ENCODE peak calls at places on chromosomes 5 and 9, in seven cellular contexts. One of them, this sample, is unnamed. For H3K9me3 and H3K4me1, the result is how much of the 10 kb centered on the place peaks cover.

GRCh38 chr9:79989079-79989478 is 417.3 kb downstream of the TLE4 start:
- DNase-seq in Peyer's patch: no peak
- DNase-seq in HepG2: no peak
- DNase-seq in colonic mucosa: no peak
- DNase-seq in A673: no peak
- DNase-seq in right lobe of liver: no peak
- DNase-seq in IMR-90: no peak
- DNase-seq in this sample: no peak

GRCh38 chr9:106758911-106759310 is 104.1 kb upstream of the ZNF462 start:
- DNase-seq in Peyer's patch: no peak
- DNase-seq in HepG2: no peak
- DNase-seq in colonic mucosa: no peak
- DNase-seq in A673: no peak
- DNase-seq in right lobe of liver: no peak
- DNase-seq in IMR-90: no peak
- DNase-seq in this sample: no peak

GRCh38 chr5:176577312-176578176 is 28.4 kb downstream of the CDHR2 start:
- DNase-seq in Peyer's patch: no peak
- DNase-seq in HepG2: no peak
- DNase-seq in colonic mucosa: no peak
- DNase-seq in A673: no peak
- DNase-seq in right lobe of liver: no peak
- DNase-seq in IMR-90: no peak
- DNase-seq in this sample: no peak

GRCh38 chr9:21323091-21323490 is 12.1 kb downstream of the KLHL9 start:
- DNase-seq in Peyer's patch: no peak
- DNase-seq in HepG2: no peak
- DNase-seq in colonic mucosa: no peak
- DNase-seq in A673: no peak
- DNase-seq in right lobe of liver: no peak
- DNase-seq in IMR-90: no peak
- DNase-seq in this sample: no peak

GRCh38 chr5:24791326-24791725 is 146.5 kb upstream of the CDH10 start:
- DNase-seq in Peyer's patch: no peak
- DNase-seq in HepG2: no peak
- DNase-seq in colonic mucosa: no peak
- DNase-seq in A673: no peak
- DNase-seq in right lobe of liver: no peak
- DNase-seq in IMR-90: no peak
- DNase-seq in this sample: no peak

GRCh38 chr9:126398403-126399058 is 71.9 kb downstream of the MVB12B start:
- DNase-seq in Peyer's patch: peak
- DNase-seq in HepG2: peak
- DNase-seq in colonic mucosa: peak
- DNase-seq in A673: peak
- DNase-seq in right lobe of liver: peak
- DNase-seq in IMR-90: peak
- DNase-seq in this sample: peak

GRCh38 chr5:170139786-170140335 is 34.2 kb downstream of the FOXI1 start:
- DNase-seq in Peyer's patch: no peak
- DNase-seq in HepG2: no peak
- DNase-seq in colonic mucosa: no peak
- DNase-seq in A673: no peak
- DNase-seq in right lobe of liver: no peak
- DNase-seq in IMR-90: no peak
- DNase-seq in this sample: no peak

GRCh38 chr5:989961-990530 is 18.6 kb upstream of the NKD2 start:
- DNase-seq in Peyer's patch: peak
- DNase-seq in HepG2: no peak
- DNase-seq in colonic mucosa: peak
- DNase-seq in A673: no peak
- DNase-seq in right lobe of liver: peak
- DNase-seq in IMR-90: no peak
- DNase-seq in this sample: no peak

GRCh38 chr9:93246111-93246510 is 62.2 kb downstream of the WNK2 start:
- DNase-seq in Peyer's patch: no peak
- DNase-seq in HepG2: no peak
- DNase-seq in colonic mucosa: no peak
- DNase-seq in A673: no peak
- DNase-seq in right lobe of liver: no peak
- DNase-seq in IMR-90: no peak
- DNase-seq in this sample: no peak

GRCh38 chr9:128065907-128066712 is 1.0 kb downstream of the NAIF1 start:
- DNase-seq in Peyer's patch: no peak
- DNase-seq in HepG2: no peak
- DNase-seq in colonic mucosa: no peak
- DNase-seq in A673: no peak
- DNase-seq in right lobe of liver: no peak
- DNase-seq in IMR-90: no peak
- DNase-seq in this sample: no peak

GRCh38 chr9:110192531-110193326 is 15.2 kb downstream of the C9orf152 start:
- DNase-seq in Peyer's patch: no peak
- DNase-seq in HepG2: no peak
- DNase-seq in colonic mucosa: peak
- DNase-seq in A673: no peak
- DNase-seq in right lobe of liver: no peak
- DNase-seq in IMR-90: peak
- DNase-seq in this sample: no peak

GRCh38 chr5:140342287-140342686 is 4.1 kb downstream of the HBEGF start:
- DNase-seq in Peyer's patch: no peak
- DNase-seq in HepG2: no peak
- DNase-seq in colonic mucosa: no peak
- DNase-seq in A673: peak
- DNase-seq in right lobe of liver: no peak
- DNase-seq in IMR-90: no peak
- DNase-seq in this sample: no peak

GRCh38 chr5:147391781-147392180 is 118.1 kb downstream of the DPYSL3 start:
- DNase-seq in Peyer's patch: peak
- DNase-seq in HepG2: peak
- DNase-seq in colonic mucosa: peak
- DNase-seq in A673: peak
- DNase-seq in right lobe of liver: no peak
- DNase-seq in IMR-90: peak
- DNase-seq in this sample: peak

GRCh38 chr5:135689506-135689905 is 110.7 kb upstream of the CXCL14 start:
- DNase-seq in Peyer's patch: no peak
- DNase-seq in HepG2: no peak
- DNase-seq in colonic mucosa: no peak
- DNase-seq in A673: no peak
- DNase-seq in right lobe of liver: no peak
- DNase-seq in IMR-90: no peak
- DNase-seq in this sample: no peak

GRCh38 chr5:68274847-68275700 is 59.5 kb downstream of the PIK3R1 start:
- DNase-seq in Peyer's patch: no peak
- DNase-seq in HepG2: no peak
- DNase-seq in colonic mucosa: no peak
- DNase-seq in A673: no peak
- DNase-seq in right lobe of liver: no peak
- DNase-seq in IMR-90: no peak
- DNase-seq in this sample: no peak

GRCh38 chr5:81164936-81165335 is 68.2 kb upstream of the CKMT2 start:
- DNase-seq in Peyer's patch: no peak
- DNase-seq in HepG2: no peak
- DNase-seq in colonic mucosa: no peak
- DNase-seq in A673: no peak
- DNase-seq in right lobe of liver: no peak
- DNase-seq in IMR-90: peak
- DNase-seq in this sample: no peak

GRCh38 chr5:53877243-53877642 is 316.8 kb downstream of the NDUFS4 start:
- DNase-seq in Peyer's patch: no peak
- DNase-seq in HepG2: no peak
- DNase-seq in colonic mucosa: no peak
- DNase-seq in A673: no peak
- DNase-seq in right lobe of liver: no peak
- DNase-seq in IMR-90: peak
- DNase-seq in this sample: no peak

GRCh38 chr5:145718956-145719355 is 116.2 kb downstream of the PRELID2 start:
- DNase-seq in Peyer's patch: no peak
- DNase-seq in HepG2: peak
- DNase-seq in colonic mucosa: no peak
- DNase-seq in A673: peak
- DNase-seq in right lobe of liver: no peak
- DNase-seq in IMR-90: peak
- DNase-seq in this sample: no peak

GRCh38 chr9:93686880-93687236 is 110.5 kb downstream of the PHF2 start:
- DNase-seq in Peyer's patch: no peak
- DNase-seq in HepG2: no peak
- DNase-seq in colonic mucosa: no peak
- DNase-seq in A673: no peak
- DNase-seq in right lobe of liver: no peak
- DNase-seq in IMR-90: no peak
- DNase-seq in this sample: no peak

GRCh38 chr5:180350711-180351110 is 2.4 kb downstream of the GFPT2 start:
- DNase-seq in Peyer's patch: no peak
- DNase-seq in HepG2: no peak
- DNase-seq in colonic mucosa: no peak
- DNase-seq in A673: no peak
- DNase-seq in right lobe of liver: no peak
- DNase-seq in IMR-90: no peak
- DNase-seq in this sample: no peak

DNA sequence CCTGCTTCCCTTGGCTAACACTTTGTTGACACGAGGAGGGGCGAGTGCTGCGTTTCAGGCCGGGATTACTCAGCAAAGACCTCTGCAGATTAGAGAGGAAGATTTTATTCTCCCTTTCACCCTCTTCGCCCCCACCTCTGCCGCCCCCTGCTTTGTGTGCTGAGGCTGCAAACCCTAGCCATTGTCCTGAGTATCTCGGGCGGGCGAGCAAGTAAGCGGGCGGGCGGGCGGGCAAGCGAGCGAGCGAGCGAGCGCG is 6.0 kb downstream of the ISL1 start:
- DNase-seq in Peyer's patch: no peak
- DNase-seq in HepG2: no peak
- DNase-seq in colonic mucosa: no peak
- DNase-seq in A673: no peak
- DNase-seq in right lobe of liver: no peak
- DNase-seq in IMR-90: no peak
- DNase-seq in this sample: peak
- H3K4me3 ChIP-seq in Peyer's patch: peak
- H3K4me3 ChIP-seq in HepG2: peak
- H3K4me3 ChIP-seq in colonic mucosa: no peak
- H3K4me3 ChIP-seq in A673: no peak
- H3K4me3 ChIP-seq in right lobe of liver: no peak
- H3K4me3 ChIP-seq in IMR-90: no peak
- H3K4me3 ChIP-seq in this sample: peak

DNA sequence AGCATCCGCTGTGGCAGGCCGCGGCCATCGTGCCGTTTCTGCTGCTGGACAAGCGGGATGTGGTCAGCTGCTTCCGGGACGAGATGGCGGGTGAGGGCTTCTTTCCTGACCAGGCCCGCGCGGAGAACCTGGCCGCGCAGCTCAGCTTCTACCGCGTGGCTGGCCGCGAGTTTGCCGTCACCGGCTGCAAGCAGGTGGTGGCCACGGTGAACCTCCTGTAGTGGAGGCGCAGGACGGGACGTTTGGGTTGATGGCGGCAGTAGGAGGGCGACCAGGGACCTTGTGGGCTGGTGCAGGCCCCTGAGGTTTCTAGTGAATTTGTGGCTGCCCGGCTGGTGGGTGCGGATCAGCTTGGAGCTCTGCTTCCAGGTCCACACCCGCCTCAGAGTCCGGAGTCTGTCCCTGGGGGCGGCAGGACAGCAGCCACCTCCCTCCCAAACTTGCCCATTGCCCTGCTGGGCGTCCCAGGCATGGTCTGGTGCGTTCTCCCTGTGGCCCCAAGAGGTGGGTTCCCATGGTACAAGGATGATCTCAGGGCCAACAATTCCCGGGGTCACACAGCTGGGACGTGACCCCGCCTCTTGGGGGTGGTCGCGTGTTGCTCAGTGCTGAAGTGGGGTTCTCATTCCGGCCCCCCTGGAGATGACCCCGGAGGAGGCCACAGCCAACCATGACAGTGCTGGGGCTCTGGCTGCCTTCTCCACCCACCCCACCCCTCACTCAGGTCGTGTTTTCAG is 2.4 kb downstream of the TOR4A start:
- DNase-seq in Peyer's patch: no peak
- DNase-seq in HepG2: no peak
- DNase-seq in colonic mucosa: no peak
- DNase-seq in A673: no peak
- DNase-seq in right lobe of liver: peak
- DNase-seq in IMR-90: no peak
- DNase-seq in this sample: no peak
- H3K9me3 ChIP-seq in Peyer's patch: under half
- H3K9me3 ChIP-seq in HepG2: under half
- H3K9me3 ChIP-seq in colonic mucosa: under half
- H3K9me3 ChIP-seq in A673: under half
- H3K9me3 ChIP-seq in right lobe of liver: under half
- H3K9me3 ChIP-seq in IMR-90: under half
- H3K9me3 ChIP-seq in this sample: under half

GRCh38 chr9:99054581-99054980 is 50.3 kb upstream of the TGFBR1 start:
- DNase-seq in Peyer's patch: no peak
- DNase-seq in HepG2: no peak
- DNase-seq in colonic mucosa: no peak
- DNase-seq in A673: no peak
- DNase-seq in right lobe of liver: no peak
- DNase-seq in IMR-90: no peak
- DNase-seq in this sample: no peak
- H3K4me1 ChIP-seq in Peyer's patch: under half
- H3K4me1 ChIP-seq in HepG2: under half
- H3K4me1 ChIP-seq in colonic mucosa: under half
- H3K4me1 ChIP-seq in A673: under half
- H3K4me1 ChIP-seq in right lobe of liver: under half
- H3K4me1 ChIP-seq in IMR-90: under half
- H3K4me1 ChIP-seq in this sample: under half

GRCh38 chr9:969693-970309 is 6.7 kb upstream of the DMRT3 start:
- DNase-seq in Peyer's patch: no peak
- DNase-seq in HepG2: no peak
- DNase-seq in colonic mucosa: no peak
- DNase-seq in A673: no peak
- DNase-seq in right lobe of liver: no peak
- DNase-seq in IMR-90: no peak
- DNase-seq in this sample: no peak
- H3K4me3 ChIP-seq in Peyer's patch: no peak
- H3K4me3 ChIP-seq in HepG2: no peak
- H3K4me3 ChIP-seq in colonic mucosa: no peak
- H3K4me3 ChIP-seq in A673: no peak
- H3K4me3 ChIP-seq in right lobe of liver: no peak
- H3K4me3 ChIP-seq in IMR-90: no peak
- H3K4me3 ChIP-seq in this sample: no peak

GRCh38 chr5:44178414-44178813 is 210.8 kb downstream of the FGF10 start:
- DNase-seq in Peyer's patch: no peak
- DNase-seq in HepG2: no peak
- DNase-seq in colonic mucosa: no peak
- DNase-seq in A673: no peak
- DNase-seq in right lobe of liver: no peak
- DNase-seq in IMR-90: no peak
- DNase-seq in this sample: no peak
- H3K9me3 ChIP-seq in Peyer's patch: under half
- H3K9me3 ChIP-seq in HepG2: under half
- H3K9me3 ChIP-seq in colonic mucosa: under half
- H3K9me3 ChIP-seq in A673: under half
- H3K9me3 ChIP-seq in right lobe of liver: under half
- H3K9me3 ChIP-seq in IMR-90: under half
- H3K9me3 ChIP-seq in this sample: under half

GRCh38 chr5:131288328-131288727 is 24.5 kb downstream of the CDC42SE2 start:
- DNase-seq in Peyer's patch: no peak
- DNase-seq in HepG2: no peak
- DNase-seq in colonic mucosa: no peak
- DNase-seq in A673: no peak
- DNase-seq in right lobe of liver: no peak
- DNase-seq in IMR-90: no peak
- DNase-seq in this sample: no peak
- H3K4me1 ChIP-seq in Peyer's patch: under half
- H3K4me1 ChIP-seq in HepG2: under half
- H3K4me1 ChIP-seq in colonic mucosa: under half
- H3K4me1 ChIP-seq in A673: under half
- H3K4me1 ChIP-seq in right lobe of liver: under half
- H3K4me1 ChIP-seq in IMR-90: under half
- H3K4me1 ChIP-seq in this sample: under half